ENCODE peak calls at places on chromosomes 11 and 22, in five cellular contexts. T is GM23248, U is body of pancreas, I is AG10803, H is cardiac fibroblast. L is an unnamed sample.

GRCh38 chr22:33699176-33699575 is 221.1 kb downstream of the LARGE1 start:
- DNase-seq in T (peak), U (no peak), I (peak), H (no peak), L (no peak)

GRCh38 chr11:121575250-121575962 is 122.6 kb upstream of the SORL1-AS1 start:
- DNase-seq in T (peak), U (peak), I (no peak), H (peak), L (no peak)

GRCh38 chr11:79980916-79981315 is 540.1 kb upstream of the TENM4 start:
- DNase-seq in T (no peak), U (no peak), I (no peak), H (no peak), L (no peak)

GRCh38 chr11:81033779-81034550 is 1593.1 kb upstream of the TENM4 start:
- DNase-seq in T (no peak), U (no peak), I (no peak), H (no peak), L (no peak)

GRCh38 chr11:119056397-119056999 is 507 bp downstream of the HYOU1 start:
- DNase-seq in T (peak), U (peak), I (peak), H (peak), L (no peak)

GRCh38 chr11:10373340-10373739 is 68.5 kb downstream of the ADM start:
- DNase-seq in T (no peak), U (no peak), I (peak), H (no peak), L (peak)

GRCh38 chr11:101187748-101188147 is 58.1 kb upstream of the PGR start:
- DNase-seq in T (no peak), U (no peak), I (no peak), H (no peak), L (no peak)

GRCh38 chr11:85762226-85762625 is 48.7 kb downstream of the SYTL2 start:
- DNase-seq in T (peak), U (no peak), I (no peak), H (peak), L (no peak)

GRCh38 chr11:57474017-57474750 is 13.9 kb downstream of the RTN4RL2 start:
- DNase-seq in T (peak), U (no peak), I (no peak), H (no peak), L (no peak)

DNA sequence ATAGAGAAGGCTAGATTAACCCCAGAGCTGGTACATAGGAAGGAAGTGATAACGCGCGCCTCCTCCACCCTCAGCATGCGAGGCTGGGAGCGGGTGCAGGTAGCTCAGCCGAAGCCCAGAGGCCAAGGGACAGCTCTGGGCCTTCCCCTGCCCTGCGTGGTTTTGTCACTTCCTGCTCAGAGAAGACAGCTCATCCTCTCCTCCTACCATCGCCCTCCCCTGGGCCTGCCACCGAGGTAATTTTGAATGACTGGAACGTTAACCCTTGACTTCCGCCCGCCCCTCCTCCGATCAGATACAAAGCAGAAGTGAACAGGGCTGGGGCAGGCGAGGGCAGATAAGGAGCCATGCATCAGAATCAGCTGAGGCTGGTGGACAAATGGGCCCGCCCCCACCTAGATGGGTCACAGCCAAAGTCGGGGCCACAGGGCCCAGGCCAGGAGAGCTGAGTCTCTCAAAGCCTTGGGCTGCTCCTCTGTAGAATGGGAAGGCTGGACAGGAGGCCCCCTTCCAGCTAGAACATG is 1.6 kb downstream of the RAC2 start:
- DNase-seq in T (peak), U (no peak), I (no peak), H (peak), L (no peak)
- H3K4me3 ChIP-seq in T (peak), U (no peak), I (no peak), H (peak), L (no peak)

GRCh38 chr11:61718046-61718531 is 34.3 kb upstream of the MYRF start:
- DNase-seq in T (peak), U (no peak), I (no peak), H (no peak), L (no peak)
- H3K4me3 ChIP-seq in T (peak), U (no peak), I (peak), H (peak), L (peak)

GRCh38 chr11:64337538-64338249 is 2.3 kb upstream of the CCDC88B start:
- DNase-seq in T (no peak), U (no peak), I (peak), H (no peak), L (peak)

GRCh38 chr11:64341429-64341828 is 1.4 kb downstream of the CCDC88B start:
- DNase-seq in T (no peak), U (no peak), I (no peak), H (no peak), L (no peak)

GRCh38 chr11:64340671-64341335 is 799 bp downstream of the CCDC88B start:
- DNase-seq in T (peak), U (peak), I (no peak), H (no peak), L (no peak)

GRCh38 chr11:64339754-64340408 is at the start of gene CCDC88B:
- DNase-seq in T (no peak), U (peak), I (no peak), H (no peak), L (no peak)

DNA sequence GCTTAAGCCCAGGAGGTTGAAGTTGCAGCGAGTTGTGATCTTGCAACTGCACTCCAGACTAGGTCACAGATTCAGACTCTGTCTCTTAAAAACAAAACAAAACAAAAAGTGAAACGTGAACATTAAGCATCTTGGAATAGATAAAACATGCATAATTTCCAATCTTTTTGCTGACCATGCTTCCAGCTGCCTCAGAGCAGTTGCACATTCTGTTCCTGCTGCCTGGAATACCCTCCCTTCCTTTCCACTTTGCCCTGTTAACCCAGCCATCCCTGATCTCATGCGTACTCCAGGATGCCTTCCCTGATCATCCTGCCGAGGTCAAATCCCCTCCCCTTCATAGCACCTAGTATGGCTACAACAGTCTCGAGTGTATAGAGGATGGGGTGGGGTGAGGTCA is 685 bp upstream of the CCDC88B start:
- DNase-seq in T (no peak), U (no peak), I (no peak), H (no peak), L (no peak)
- H3K4me3 ChIP-seq in T (no peak), U (no peak), I (no peak), H (no peak), L (no peak)

GRCh38 chr11:69086152-69086551 is 37.4 kb downstream of the TPCN2 start:
- DNase-seq in T (peak), U (no peak), I (no peak), H (peak), L (peak)

GRCh38 chr11:69087811-69088210 is 39.1 kb downstream of the TPCN2 start:
- DNase-seq in T (no peak), U (no peak), I (no peak), H (no peak), L (no peak)

GRCh38 chr11:69089258-69089657 is 40.5 kb downstream of the TPCN2 start:
- DNase-seq in T (peak), U (peak), I (peak), H (peak), L (peak)

GRCh38 chr11:69086741-69087524 is 38.2 kb downstream of the TPCN2 start:
- DNase-seq in T (no peak), U (no peak), I (no peak), H (no peak), L (no peak)

GRCh38 chr11:69088676-69089146 is 40.0 kb downstream of the TPCN2 start:
- DNase-seq in T (peak), U (peak), I (peak), H (peak), L (peak)
- H3K4me3 ChIP-seq in T (peak), U (no peak), I (no peak), H (no peak), L (peak)

GRCh38 chr11:130163346-130164220 is 4.0 kb downstream of the ST14 start:
- DNase-seq in T (no peak), U (peak), I (no peak), H (no peak), L (no peak)

GRCh38 chr11:130162733-130163132 is 3.2 kb downstream of the ST14 start:
- DNase-seq in T (peak), U (no peak), I (peak), H (no peak), L (no peak)

GRCh38 chr11:130166457-130166784 is 6.8 kb downstream of the ST14 start:
- DNase-seq in T (peak), U (no peak), I (peak), H (peak), L (peak)

GRCh38 chr11:130165601-130166456 is 6.2 kb downstream of the ST14 start:
- DNase-seq in T (no peak), U (no peak), I (no peak), H (no peak), L (no peak)

GRCh38 chr11:130164221-130164570 is 4.6 kb downstream of the ST14 start:
- DNase-seq in T (no peak), U (no peak), I (no peak), H (no peak), L (no peak)
- H3K4me3 ChIP-seq in T (no peak), U (no peak), I (no peak), H (no peak), L (no peak)

DNA sequence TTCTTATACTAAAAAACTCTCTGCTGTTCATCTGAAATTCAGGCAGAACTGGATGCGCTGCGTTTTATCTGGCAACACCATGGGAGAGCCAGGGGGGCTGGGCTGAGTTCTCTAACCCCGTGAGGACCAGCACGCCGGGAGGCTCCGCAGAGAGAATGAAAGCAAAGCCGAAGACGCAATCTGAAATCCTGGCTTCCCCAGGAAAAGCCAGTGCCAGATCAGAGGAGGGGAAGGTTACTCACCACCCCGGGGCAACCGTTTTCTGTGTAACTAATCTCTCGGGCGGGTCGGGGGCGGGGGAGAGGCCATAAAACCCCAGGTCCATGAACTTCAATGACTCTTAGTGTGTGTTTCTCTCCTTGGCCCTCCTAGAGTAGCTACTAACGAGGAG is 99.4 kb downstream of the SHANK2 start:
- DNase-seq in T (peak), U (peak), I (no peak), H (peak), L (peak)
- H3K4me3 ChIP-seq in T (peak), U (no peak), I (peak), H (no peak), L (no peak)

DNA sequence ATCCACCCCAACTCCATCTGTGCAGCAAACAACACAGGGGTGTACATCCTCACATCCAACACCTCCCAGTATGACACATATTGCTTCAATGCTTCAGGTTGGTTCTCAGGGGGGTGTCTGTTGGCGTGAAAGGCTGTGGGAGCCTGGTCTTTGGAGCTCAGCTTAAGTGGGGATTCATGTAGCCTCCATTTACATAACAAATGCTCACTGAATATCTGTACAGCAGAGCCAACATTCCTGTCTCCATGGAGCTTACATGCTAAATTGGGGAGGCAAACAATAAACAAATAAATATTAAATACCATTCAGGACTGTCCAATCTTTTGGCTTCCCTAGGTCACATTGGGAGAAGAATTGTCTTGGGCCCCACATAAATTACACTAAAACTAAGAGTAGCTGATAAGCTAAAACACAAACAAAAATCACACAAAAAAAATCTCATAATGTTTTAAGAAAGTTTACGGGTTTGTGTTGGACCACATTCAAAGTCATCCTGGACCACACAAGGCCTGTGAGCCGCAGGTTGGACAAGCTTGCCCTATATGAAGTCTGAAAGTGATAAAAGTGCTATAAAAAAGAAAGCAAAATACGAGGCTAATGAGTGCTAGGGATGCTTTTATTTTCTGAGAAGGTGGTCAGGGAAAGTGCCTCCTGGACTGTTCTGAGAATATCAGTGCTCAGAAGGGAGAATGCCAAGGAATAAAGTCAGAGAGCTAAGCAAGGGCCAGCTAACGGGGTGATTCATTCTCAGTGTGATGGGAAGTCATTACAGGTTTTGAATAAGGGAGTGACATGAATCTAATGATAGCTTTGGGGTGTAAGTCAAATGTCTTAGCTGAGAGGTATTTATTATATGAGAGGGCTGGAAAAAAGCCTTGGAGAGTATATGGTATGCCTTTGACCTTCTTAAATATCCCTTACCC is 41.6 kb downstream of the CD44 start:
- DNase-seq in T (peak), U (no peak), I (peak), H (peak), L (peak)
- H3K4me3 ChIP-seq in T (peak), U (no peak), I (no peak), H (no peak), L (no peak)

L was measured in fibroblast of the aortic adventitia.